ENCODE peak calls at places on chromosomes 1 and 21, in eight cellular contexts. One of them, this sample, is unnamed.

GRCh38 chr1:86149591-86149990 is 7.0 kb downstream of the COL24A1 start:
- DNase-seq in uterus: no peak
- DNase-seq in activated B cell treated with CpG ODN at 0.5 μM for 24 hours: no peak
- DNase-seq in left ventricle myocardium inferior: no peak
- DNase-seq in B cell: no peak
- DNase-seq in cardiac fibroblast: no peak
- DNase-seq in H9: no peak
- DNase-seq in IMR-90: no peak
- DNase-seq in this sample: no peak

GRCh38 chr1:240732390-240732789 is 120.4 kb upstream of the GREM2 start:
- DNase-seq in uterus: no peak
- DNase-seq in activated B cell treated with CpG ODN at 0.5 μM for 24 hours: no peak
- DNase-seq in left ventricle myocardium inferior: no peak
- DNase-seq in B cell: no peak
- DNase-seq in cardiac fibroblast: peak
- DNase-seq in H9: no peak
- DNase-seq in IMR-90: peak
- DNase-seq in this sample: no peak

GRCh38 chr1:180196436-180197003 is 33.5 kb upstream of the LHX4 start:
- DNase-seq in uterus: no peak
- DNase-seq in activated B cell treated with CpG ODN at 0.5 μM for 24 hours: no peak
- DNase-seq in left ventricle myocardium inferior: no peak
- DNase-seq in B cell: no peak
- DNase-seq in cardiac fibroblast: no peak
- DNase-seq in H9: no peak
- DNase-seq in IMR-90: no peak
- DNase-seq in this sample: no peak

GRCh38 chr21:38691626-38692025 is 114.1 kb upstream of the ETS2 start:
- DNase-seq in uterus: no peak
- DNase-seq in activated B cell treated with CpG ODN at 0.5 μM for 24 hours: no peak
- DNase-seq in left ventricle myocardium inferior: no peak
- DNase-seq in B cell: no peak
- DNase-seq in cardiac fibroblast: no peak
- DNase-seq in H9: no peak
- DNase-seq in IMR-90: no peak
- DNase-seq in this sample: no peak

GRCh38 chr1:40049745-40050144 is 9.2 kb downstream of the CAP1 start:
- DNase-seq in uterus: no peak
- DNase-seq in activated B cell treated with CpG ODN at 0.5 μM for 24 hours: no peak
- DNase-seq in left ventricle myocardium inferior: no peak
- DNase-seq in B cell: no peak
- DNase-seq in cardiac fibroblast: no peak
- DNase-seq in H9: no peak
- DNase-seq in IMR-90: peak
- DNase-seq in this sample: no peak

GRCh38 chr1:247370786-247371732 is 39.4 kb upstream of the ZNF496 start:
- DNase-seq in uterus: no peak
- DNase-seq in activated B cell treated with CpG ODN at 0.5 μM for 24 hours: no peak
- DNase-seq in left ventricle myocardium inferior: no peak
- DNase-seq in B cell: no peak
- DNase-seq in cardiac fibroblast: peak
- DNase-seq in H9: no peak
- DNase-seq in IMR-90: peak
- DNase-seq in this sample: no peak

GRCh38 chr1:207998691-207999090 is 87.8 kb upstream of the CD34 start:
- DNase-seq in uterus: no peak
- DNase-seq in activated B cell treated with CpG ODN at 0.5 μM for 24 hours: no peak
- DNase-seq in left ventricle myocardium inferior: no peak
- DNase-seq in B cell: no peak
- DNase-seq in cardiac fibroblast: no peak
- DNase-seq in H9: peak
- DNase-seq in IMR-90: no peak
- DNase-seq in this sample: no peak

GRCh38 chr1:204102029-204102611 is 29.2 kb downstream of the SOX13 start:
- DNase-seq in uterus: no peak
- DNase-seq in activated B cell treated with CpG ODN at 0.5 μM for 24 hours: no peak
- DNase-seq in left ventricle myocardium inferior: no peak
- DNase-seq in B cell: no peak
- DNase-seq in cardiac fibroblast: no peak
- DNase-seq in H9: no peak
- DNase-seq in IMR-90: no peak
- DNase-seq in this sample: peak

GRCh38 chr1:48817505-48818114 is 40.9 kb upstream of the BEND5 start:
- DNase-seq in uterus: peak
- DNase-seq in activated B cell treated with CpG ODN at 0.5 μM for 24 hours: peak
- DNase-seq in left ventricle myocardium inferior: peak
- DNase-seq in B cell: peak
- DNase-seq in cardiac fibroblast: peak
- DNase-seq in H9: peak
- DNase-seq in IMR-90: peak
- DNase-seq in this sample: no peak

GRCh38 chr1:193335797-193336428 is 149.5 kb upstream of the B3GALT2 start:
- DNase-seq in uterus: no peak
- DNase-seq in activated B cell treated with CpG ODN at 0.5 μM for 24 hours: no peak
- DNase-seq in left ventricle myocardium inferior: no peak
- DNase-seq in B cell: no peak
- DNase-seq in cardiac fibroblast: peak
- DNase-seq in H9: no peak
- DNase-seq in IMR-90: peak
- DNase-seq in this sample: no peak

GRCh38 chr1:100353073-100353801 is 931 bp downstream of the CDC14A start:
- DNase-seq in uterus: no peak
- DNase-seq in activated B cell treated with CpG ODN at 0.5 μM for 24 hours: peak
- DNase-seq in left ventricle myocardium inferior: no peak
- DNase-seq in B cell: peak
- DNase-seq in cardiac fibroblast: no peak
- DNase-seq in H9: no peak
- DNase-seq in IMR-90: no peak
- DNase-seq in this sample: no peak

GRCh38 chr1:151949371-151950193 is 40.3 kb upstream of the THEM4 start:
- DNase-seq in uterus: no peak
- DNase-seq in activated B cell treated with CpG ODN at 0.5 μM for 24 hours: no peak
- DNase-seq in left ventricle myocardium inferior: no peak
- DNase-seq in B cell: no peak
- DNase-seq in cardiac fibroblast: no peak
- DNase-seq in H9: no peak
- DNase-seq in IMR-90: no peak
- DNase-seq in this sample: no peak

GRCh38 chr1:9362488-9362887 is 69.8 kb downstream of the SPSB1 start:
- DNase-seq in uterus: no peak
- DNase-seq in activated B cell treated with CpG ODN at 0.5 μM for 24 hours: peak
- DNase-seq in left ventricle myocardium inferior: no peak
- DNase-seq in B cell: no peak
- DNase-seq in cardiac fibroblast: no peak
- DNase-seq in H9: no peak
- DNase-seq in IMR-90: no peak
- DNase-seq in this sample: no peak

GRCh38 chr1:208084220-208084619 is 160.0 kb downstream of the PLXNA2 start:
- DNase-seq in uterus: no peak
- DNase-seq in activated B cell treated with CpG ODN at 0.5 μM for 24 hours: no peak
- DNase-seq in left ventricle myocardium inferior: no peak
- DNase-seq in B cell: no peak
- DNase-seq in cardiac fibroblast: no peak
- DNase-seq in H9: no peak
- DNase-seq in IMR-90: no peak
- DNase-seq in this sample: no peak

DNA sequence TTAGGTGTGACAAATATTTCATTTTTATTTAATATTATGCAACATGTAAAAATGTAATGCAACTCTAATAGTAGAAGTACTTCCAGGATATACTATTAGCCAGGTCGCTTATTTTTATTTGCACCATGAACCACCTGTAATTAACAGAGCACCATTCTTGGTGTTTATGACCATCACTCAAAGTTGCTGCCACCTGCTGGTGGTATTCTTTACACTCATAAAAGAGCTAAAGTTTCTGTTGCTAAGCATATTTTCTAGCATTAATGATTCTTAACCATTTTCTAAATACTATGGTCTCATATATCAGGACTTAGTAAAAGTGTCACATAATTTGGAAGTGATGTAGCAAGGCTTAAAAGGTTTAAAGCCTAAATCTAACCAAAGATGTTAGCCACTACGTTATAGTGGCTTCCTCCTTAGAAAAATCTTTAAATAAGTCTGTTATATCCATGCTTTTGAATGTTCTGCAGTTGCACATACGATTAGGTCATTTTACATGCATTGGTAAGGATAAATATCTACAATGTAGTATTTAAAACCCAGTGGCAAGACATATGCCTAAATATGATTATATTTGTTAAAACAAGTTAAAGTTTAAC is 244.5 kb downstream of the NEGR1 start:
- DNase-seq in uterus: no peak
- DNase-seq in activated B cell treated with CpG ODN at 0.5 μM for 24 hours: no peak
- DNase-seq in left ventricle myocardium inferior: no peak
- DNase-seq in B cell: no peak
- DNase-seq in cardiac fibroblast: peak
- DNase-seq in H9: no peak
- DNase-seq in IMR-90: peak
- DNase-seq in this sample: no peak
- TF ChIP-seq CTCF in uterus: peak
- TF ChIP-seq CTCF in activated B cell treated with CpG ODN at 0.5 μM for 24 hours: no peak
- TF ChIP-seq CTCF in left ventricle myocardium inferior: peak
- TF ChIP-seq CTCF in B cell: peak
- TF ChIP-seq CTCF in cardiac fibroblast: peak
- TF ChIP-seq CTCF in H9: peak
- TF ChIP-seq CTCF in IMR-90: peak
- TF ChIP-seq CTCF in this sample: peak

GRCh38 chr1:67761730-67762129 is 71.5 kb downstream of the GNG12 start:
- DNase-seq in uterus: no peak
- DNase-seq in activated B cell treated with CpG ODN at 0.5 μM for 24 hours: no peak
- DNase-seq in left ventricle myocardium inferior: no peak
- DNase-seq in B cell: no peak
- DNase-seq in cardiac fibroblast: no peak
- DNase-seq in H9: no peak
- DNase-seq in IMR-90: no peak
- DNase-seq in this sample: no peak
- TF ChIP-seq CTCF in uterus: no peak
- TF ChIP-seq CTCF in activated B cell treated with CpG ODN at 0.5 μM for 24 hours: no peak
- TF ChIP-seq CTCF in left ventricle myocardium inferior: no peak
- TF ChIP-seq CTCF in B cell: no peak
- TF ChIP-seq CTCF in cardiac fibroblast: no peak
- TF ChIP-seq CTCF in H9: no peak
- TF ChIP-seq CTCF in IMR-90: no peak
- TF ChIP-seq CTCF in this sample: no peak

DNA sequence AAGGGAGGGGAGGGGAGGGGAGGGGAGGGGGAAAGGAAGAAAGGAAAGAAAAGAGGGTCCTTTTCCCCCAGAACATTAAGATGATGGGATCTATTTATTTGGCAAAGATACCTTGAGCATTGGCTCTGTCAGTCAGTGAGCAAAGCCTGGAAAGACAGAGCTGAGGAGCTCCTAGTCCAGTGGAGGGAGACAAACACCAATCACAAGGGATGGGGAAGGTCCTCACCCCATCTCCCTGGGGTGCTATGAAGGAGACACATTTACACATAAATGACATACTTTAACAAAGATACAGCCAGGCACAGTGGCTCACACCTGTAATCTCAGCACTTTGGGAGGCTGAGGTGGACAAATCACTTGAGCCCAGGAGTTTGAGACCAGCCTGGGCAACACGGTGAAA is 154.9 kb upstream of the TIAM1 start:
- DNase-seq in uterus: no peak
- DNase-seq in activated B cell treated with CpG ODN at 0.5 μM for 24 hours: no peak
- DNase-seq in left ventricle myocardium inferior: no peak
- DNase-seq in B cell: no peak
- DNase-seq in cardiac fibroblast: no peak
- DNase-seq in H9: no peak
- DNase-seq in IMR-90: no peak
- DNase-seq in this sample: no peak
- TF ChIP-seq CTCF in uterus: no peak
- TF ChIP-seq CTCF in activated B cell treated with CpG ODN at 0.5 μM for 24 hours: no peak
- TF ChIP-seq CTCF in left ventricle myocardium inferior: no peak
- TF ChIP-seq CTCF in B cell: no peak
- TF ChIP-seq CTCF in cardiac fibroblast: no peak
- TF ChIP-seq CTCF in H9: peak
- TF ChIP-seq CTCF in IMR-90: no peak
- TF ChIP-seq CTCF in this sample: no peak

GRCh38 chr1:182783068-182783467 is 6.5 kb upstream of the NPL start:
- DNase-seq in uterus: no peak
- DNase-seq in activated B cell treated with CpG ODN at 0.5 μM for 24 hours: no peak
- DNase-seq in left ventricle myocardium inferior: no peak
- DNase-seq in B cell: no peak
- DNase-seq in cardiac fibroblast: no peak
- DNase-seq in H9: peak
- DNase-seq in IMR-90: no peak
- DNase-seq in this sample: no peak
- TF ChIP-seq CTCF in uterus: no peak
- TF ChIP-seq CTCF in activated B cell treated with CpG ODN at 0.5 μM for 24 hours: no peak
- TF ChIP-seq CTCF in left ventricle myocardium inferior: no peak
- TF ChIP-seq CTCF in B cell: no peak
- TF ChIP-seq CTCF in cardiac fibroblast: no peak
- TF ChIP-seq CTCF in H9: peak
- TF ChIP-seq CTCF in IMR-90: no peak
- TF ChIP-seq CTCF in this sample: no peak

GRCh38 chr1:27350673-27351540 is 9.1 kb downstream of the SYTL1 start:
- DNase-seq in uterus: no peak
- DNase-seq in activated B cell treated with CpG ODN at 0.5 μM for 24 hours: no peak
- DNase-seq in left ventricle myocardium inferior: peak
- DNase-seq in B cell: no peak
- DNase-seq in cardiac fibroblast: peak
- DNase-seq in H9: peak
- DNase-seq in IMR-90: no peak
- DNase-seq in this sample: no peak

GRCh38 chr1:27351541-27352107 is 9.8 kb downstream of the SYTL1 start:
- DNase-seq in uterus: no peak
- DNase-seq in activated B cell treated with CpG ODN at 0.5 μM for 24 hours: no peak
- DNase-seq in left ventricle myocardium inferior: no peak
- DNase-seq in B cell: no peak
- DNase-seq in cardiac fibroblast: no peak
- DNase-seq in H9: no peak
- DNase-seq in IMR-90: no peak
- DNase-seq in this sample: no peak

GRCh38 chr1:27348861-27349783 is 7.3 kb downstream of the SYTL1 start:
- DNase-seq in uterus: no peak
- DNase-seq in activated B cell treated with CpG ODN at 0.5 μM for 24 hours: no peak
- DNase-seq in left ventricle myocardium inferior: no peak
- DNase-seq in B cell: no peak
- DNase-seq in cardiac fibroblast: no peak
- DNase-seq in H9: peak
- DNase-seq in IMR-90: no peak
- DNase-seq in this sample: peak

GRCh38 chr1:27346991-27347627 is 5.3 kb downstream of the SYTL1 start:
- DNase-seq in uterus: no peak
- DNase-seq in activated B cell treated with CpG ODN at 0.5 μM for 24 hours: no peak
- DNase-seq in left ventricle myocardium inferior: no peak
- DNase-seq in B cell: no peak
- DNase-seq in cardiac fibroblast: no peak
- DNase-seq in H9: no peak
- DNase-seq in IMR-90: peak
- DNase-seq in this sample: no peak

GRCh38 chr1:27349784-27350672 is 8.2 kb downstream of the SYTL1 start:
- DNase-seq in uterus: peak
- DNase-seq in activated B cell treated with CpG ODN at 0.5 μM for 24 hours: no peak
- DNase-seq in left ventricle myocardium inferior: peak
- DNase-seq in B cell: no peak
- DNase-seq in cardiac fibroblast: peak
- DNase-seq in H9: peak
- DNase-seq in IMR-90: peak
- DNase-seq in this sample: no peak
- TF ChIP-seq CTCF in uterus: no peak
- TF ChIP-seq CTCF in activated B cell treated with CpG ODN at 0.5 μM for 24 hours: no peak
- TF ChIP-seq CTCF in left ventricle myocardium inferior: no peak
- TF ChIP-seq CTCF in B cell: no peak
- TF ChIP-seq CTCF in cardiac fibroblast: no peak
- TF ChIP-seq CTCF in H9: no peak
- TF ChIP-seq CTCF in IMR-90: no peak
- TF ChIP-seq CTCF in this sample: no peak